ENCODE peak calls at places on chromosome 17, in ten cellular contexts. U is lung, A is IMR-90, Q is MM.1S, P is adrenal gland, X is ovary, H is psoas muscle, M is tibial artery, C is heart left ventricle, R is PC-3. O is an unnamed sample. For H3K36me3, the result is how much of the 10 kb centered on the place peaks cover.

GRCh38 chr17:64491034-64491860 is 5.6 kb downstream of the POLG2 start:
- DNase-seq in A (peak), C (no peak), U (peak), X (no peak), Q (peak), R (peak), H (no peak), P (no peak), M (no peak), O (no peak)

GRCh38 chr17:31581491-31581890 is 190.0 kb downstream of the RAB11FIP4 start:
- DNase-seq in U (peak), Q (no peak), R (no peak), X (peak), H (peak), C (peak), M (peak), P (no peak), A (peak), O (no peak)

GRCh38 chr17:77253611-77254051 is 112.9 kb downstream of the SEC14L1 start:
- DNase-seq in P (no peak), X (no peak), M (no peak), R (no peak), U (peak), Q (no peak), C (no peak), A (peak), H (no peak), O (no peak)

GRCh38 chr17:78237403-78238012 is 6.1 kb downstream of the TMEM235 start:
- DNase-seq in M (no peak), A (no peak), U (no peak), Q (no peak), P (no peak), H (no peak), C (peak), X (peak), R (no peak), O (no peak)

GRCh38 chr17:66952031-66952524 is 12.4 kb upstream of the CACNG4 start:
- DNase-seq in R (peak), H (no peak), X (no peak), A (peak), P (no peak), M (no peak), C (no peak), Q (no peak), U (peak), O (no peak)

GRCh38 chr17:63497708-63498483 is 21.0 kb downstream of the ACE start:
- DNase-seq in U (no peak), Q (peak), C (peak), H (no peak), X (no peak), M (no peak), P (no peak), R (peak), A (peak), O (no peak)

GRCh38 chr17:82302991-82303943 is 14.1 kb downstream of the CD7 start:
- DNase-seq in R (no peak), P (no peak), A (no peak), X (no peak), C (no peak), M (no peak), Q (no peak), H (no peak), U (no peak), O (peak)

GRCh38 chr17:2195729-2196128 is 107.9 kb downstream of the SMG6 start:
- DNase-seq in C (no peak), U (no peak), X (no peak), R (peak), Q (no peak), P (no peak), A (no peak), M (no peak), H (no peak), O (no peak)

GRCh38 chr17:76905836-76906235 is 37.6 kb downstream of the MGAT5B start:
- DNase-seq in Q (no peak), U (no peak), A (no peak), P (no peak), H (no peak), X (no peak), R (no peak), C (no peak), M (no peak), O (no peak)

GRCh38 chr17:6940186-6940649 is 55.6 kb upstream of the ALOX12 start:
- DNase-seq in X (peak), U (no peak), R (no peak), A (no peak), M (no peak), H (no peak), Q (peak), C (no peak), P (no peak), O (no peak)

GRCh38 chr17:27613425-27613824 is 17.6 kb upstream of the LGALS9 start:
- DNase-seq in R (no peak), C (no peak), X (no peak), M (no peak), P (no peak), U (no peak), A (no peak), H (no peak), Q (no peak), O (no peak)

GRCh38 chr17:31392856-31393748 is 1.6 kb downstream of the RAB11FIP4 start:
- DNase-seq in A (no peak), C (no peak), U (no peak), H (no peak), R (no peak), Q (no peak), P (no peak), X (no peak), M (peak), O (no peak)

GRCh38 chr17:52885882-52886281 is 727.4 kb upstream of the CA10 start:
- DNase-seq in P (no peak), H (no peak), X (no peak), C (no peak), Q (no peak), U (no peak), R (no peak), M (no peak), A (no peak), O (no peak)

GRCh38 chr17:60229189-60229802 is 79.5 kb downstream of the CA4 start:
- DNase-seq in Q (peak), A (peak), M (no peak), X (no peak), U (no peak), C (no peak), R (peak), P (no peak), H (no peak), O (no peak)

GRCh38 chr17:79801156-79802038 is 4.5 kb upstream of the CBX8 start:
- DNase-seq in R (peak), X (no peak), U (no peak), A (no peak), C (no peak), P (no peak), H (peak), M (no peak), Q (no peak), O (no peak)

GRCh38 chr17:41784207-41784744 is 2.2 kb downstream of the JUP start:
- DNase-seq in C (no peak), A (peak), X (no peak), P (no peak), Q (no peak), R (peak), M (no peak), H (no peak), U (peak), O (no peak)

GRCh38 chr17:47810200-47810821 is 11.3 kb downstream of the OSBPL7 start:
- DNase-seq in H (no peak), A (peak), U (peak), Q (no peak), P (no peak), R (peak), X (no peak), M (peak), C (no peak), O (no peak)

GRCh38 chr17:45722161-45722560 is 62.0 kb upstream of the CRHR1 start:
- DNase-seq in H (no peak), R (peak), A (peak), C (no peak), X (no peak), Q (no peak), M (peak), P (no peak), U (no peak), O (no peak)

GRCh38 chr17:71941920-71942319 is 178.9 kb upstream of the SOX9 start:
- DNase-seq in Q (no peak), M (no peak), H (no peak), C (no peak), P (no peak), R (no peak), X (no peak), A (no peak), U (no peak), O (no peak)

GRCh38 chr17:8696951-8697745 is 47.5 kb downstream of the CCDC42 start:
- DNase-seq in U (no peak), H (no peak), R (no peak), P (no peak), X (peak), M (peak), C (no peak), A (peak), Q (no peak), O (no peak)

GRCh38 chr17:54277868-54278267 is 455.1 kb downstream of the KIF2B start:
- DNase-seq in A (no peak), Q (no peak), H (no peak), X (no peak), U (no peak), R (no peak), P (no peak), M (no peak), C (no peak), O (no peak)

GRCh38 chr17:21161498-21162393 is 35.0 kb downstream of the DHRS7B start:
- DNase-seq in P (no peak), A (peak), U (no peak), C (no peak), H (no peak), Q (no peak), M (no peak), R (no peak), X (no peak), O (no peak)

GRCh38 chr17:4980644-4981216 is 6.7 kb downstream of the CAMTA2 start:
- DNase-seq in H (no peak), A (peak), X (no peak), U (no peak), P (no peak), Q (peak), R (peak), C (no peak), M (no peak), O (no peak)
- H3K36me3 ChIP-seq in H (under half), A (under half), X (under half), U (under half), P (half or more), Q (under half), R (under half), C (half or more), M (half or more), O (under half)

GRCh38 chr17:17809527-17810373 is 27.0 kb downstream of the SREBF1 start:
- DNase-seq in Q (no peak), R (no peak), M (peak), A (no peak), U (no peak), P (peak), H (peak), C (peak), X (peak), O (no peak)

GRCh38 chr17:17812211-17813054 is 24.4 kb downstream of the SREBF1 start:
- DNase-seq in Q (peak), P (peak), M (peak), U (peak), A (peak), X (peak), C (peak), H (peak), R (peak), O (peak)

GRCh38 chr17:17808706-17809432 is 27.9 kb downstream of the SREBF1 start:
- DNase-seq in A (peak), U (no peak), H (no peak), R (no peak), X (no peak), M (no peak), C (no peak), Q (peak), P (peak), O (peak)

GRCh38 chr17:17811381-17812210 is 25.2 kb downstream of the SREBF1 start:
- DNase-seq in U (no peak), P (peak), Q (no peak), R (peak), A (no peak), X (peak), C (no peak), H (no peak), M (no peak), O (no peak)

DNA sequence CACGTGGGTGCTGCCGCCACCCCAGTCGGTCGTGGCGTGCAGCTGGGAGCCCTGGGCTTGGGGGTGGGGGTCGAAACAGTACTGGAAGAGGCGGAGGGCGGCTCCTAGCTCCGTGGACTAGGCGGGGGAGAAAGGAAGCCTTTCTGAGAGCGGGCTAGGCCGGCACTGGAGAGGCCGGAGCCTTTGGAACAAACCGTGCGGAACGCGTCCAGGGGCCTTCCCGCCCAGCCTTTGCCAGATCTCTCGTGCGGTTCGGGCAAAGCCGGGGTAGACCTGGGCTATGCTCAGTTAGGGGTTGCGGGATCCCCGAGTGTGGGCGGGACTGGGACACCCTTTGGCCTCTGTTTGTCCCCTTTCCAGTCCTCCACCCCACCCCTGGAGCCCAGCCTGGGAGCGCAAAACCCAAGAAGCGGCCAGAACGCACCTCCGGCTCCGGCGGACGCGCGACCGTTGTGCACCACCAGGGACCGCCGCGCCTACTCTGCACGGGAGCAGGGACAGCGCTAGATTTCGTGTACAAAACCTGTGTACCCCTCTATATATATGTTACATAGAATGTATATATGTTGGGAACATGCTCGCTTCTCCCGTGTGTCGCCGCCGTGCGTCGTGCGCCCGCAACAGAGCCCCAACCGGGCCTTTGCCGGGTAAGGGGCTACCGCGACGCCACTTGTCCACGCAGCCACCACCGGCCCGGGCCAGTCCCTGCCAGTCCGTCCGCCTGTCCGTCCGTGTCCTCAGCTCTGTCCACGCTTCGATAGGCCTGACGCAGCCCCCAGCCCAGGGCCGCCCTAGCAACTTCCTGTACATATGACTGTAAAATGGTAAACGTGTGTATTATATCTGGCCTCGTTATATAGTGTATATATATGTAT is 26.2 kb downstream of the SREBF1 start:
- DNase-seq in C (no peak), P (peak), U (no peak), A (no peak), Q (no peak), X (peak), M (no peak), R (no peak), H (no peak), O (no peak)
- H3K4me3 ChIP-seq in C (peak), P (no peak), U (no peak), A (no peak), Q (no peak), X (peak), M (peak), R (no peak), H (no peak), O (no peak)

DNA sequence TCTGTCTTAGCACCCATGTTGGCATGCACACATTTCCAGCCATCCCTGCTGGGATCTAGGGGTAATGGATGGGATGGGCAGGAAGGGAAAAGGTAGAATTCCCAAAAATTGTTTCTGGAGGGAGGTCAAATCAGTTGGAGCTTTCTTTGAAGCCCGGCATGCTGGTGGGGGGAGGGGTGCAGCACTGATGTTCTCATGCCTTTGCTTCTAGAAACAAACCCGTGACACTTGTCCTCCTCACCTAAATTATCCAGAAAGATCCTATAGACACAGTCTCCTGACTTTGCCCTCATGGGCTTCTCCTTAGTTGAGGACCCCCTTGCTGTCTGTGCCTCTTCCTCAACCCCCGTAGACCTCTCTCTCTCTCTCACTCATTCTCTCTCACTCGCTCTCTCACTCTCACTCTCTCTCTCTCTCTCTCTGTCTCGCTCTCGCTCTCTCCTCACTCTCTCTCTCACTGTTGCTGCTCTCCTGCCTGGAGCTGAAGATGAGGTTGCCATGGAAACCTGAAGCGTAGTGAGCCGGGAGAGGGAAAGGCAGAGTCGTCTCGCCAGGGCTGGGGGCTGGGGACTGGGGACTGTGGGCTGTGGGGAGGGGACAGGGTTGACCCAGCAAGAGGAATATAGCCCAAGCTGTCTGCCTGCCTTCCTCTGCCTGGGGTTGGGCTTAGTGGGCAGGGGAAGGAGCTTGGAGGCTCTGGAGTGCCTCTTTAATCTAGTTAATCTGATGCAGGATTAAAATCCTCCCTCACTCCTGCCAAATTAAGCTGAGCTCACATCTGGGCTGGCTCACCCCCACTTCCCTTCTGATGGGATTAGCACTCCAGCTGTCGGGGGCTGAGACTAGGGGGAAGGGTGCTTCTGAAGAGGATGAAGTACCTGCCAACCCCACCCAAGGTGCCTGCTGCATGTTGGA is 16.1 kb downstream of the LASP1 start:
- DNase-seq in A (peak), P (no peak), H (no peak), U (no peak), C (no peak), X (no peak), M (no peak), Q (no peak), R (no peak), O (no peak)
- H3K36me3 ChIP-seq in A (half or more), P (under half), H (under half), U (under half), C (under half), X (under half), M (under half), Q (under half), R (under half), O (under half)

DNA sequence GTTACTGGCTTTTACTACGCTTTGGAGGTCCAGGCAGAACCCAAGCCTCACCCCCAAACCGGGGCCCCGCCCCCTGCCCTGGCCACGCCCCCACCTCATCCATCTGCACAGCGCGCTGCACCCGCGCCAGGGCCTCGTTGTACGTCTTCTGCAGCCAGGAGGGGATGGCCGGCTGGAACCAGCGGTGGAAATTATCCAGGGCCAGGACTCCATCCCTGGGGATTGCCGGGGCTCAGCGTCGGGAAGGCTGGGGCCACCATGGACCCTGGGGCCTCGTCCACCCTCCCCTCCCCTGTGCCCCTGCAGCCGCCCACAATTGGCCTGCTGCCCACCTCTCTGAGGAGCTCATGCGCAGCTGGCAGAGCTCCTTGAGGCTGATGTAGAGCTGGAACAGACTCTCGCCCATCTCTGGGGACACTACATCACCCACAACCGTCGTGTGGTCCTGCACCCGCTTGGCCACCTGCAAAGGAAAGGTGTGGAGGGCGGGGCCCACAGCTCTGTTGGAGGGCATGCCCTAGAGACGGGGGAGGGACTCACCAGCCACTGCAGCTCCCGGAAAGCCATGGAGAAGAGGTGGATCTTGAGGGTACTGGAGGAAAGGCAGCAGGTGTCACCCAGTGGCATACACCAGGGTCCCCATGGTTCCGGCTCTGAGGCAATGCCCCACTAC is 8.8 kb downstream of the UNC13D start:
- DNase-seq in P (no peak), M (no peak), C (no peak), H (no peak), R (no peak), X (no peak), U (no peak), A (no peak), Q (no peak), O (no peak)
- H3K4me3 ChIP-seq in P (no peak), M (no peak), C (no peak), H (no peak), R (no peak), X (no peak), U (no peak), A (no peak), Q (no peak), O (no peak)

DNA sequence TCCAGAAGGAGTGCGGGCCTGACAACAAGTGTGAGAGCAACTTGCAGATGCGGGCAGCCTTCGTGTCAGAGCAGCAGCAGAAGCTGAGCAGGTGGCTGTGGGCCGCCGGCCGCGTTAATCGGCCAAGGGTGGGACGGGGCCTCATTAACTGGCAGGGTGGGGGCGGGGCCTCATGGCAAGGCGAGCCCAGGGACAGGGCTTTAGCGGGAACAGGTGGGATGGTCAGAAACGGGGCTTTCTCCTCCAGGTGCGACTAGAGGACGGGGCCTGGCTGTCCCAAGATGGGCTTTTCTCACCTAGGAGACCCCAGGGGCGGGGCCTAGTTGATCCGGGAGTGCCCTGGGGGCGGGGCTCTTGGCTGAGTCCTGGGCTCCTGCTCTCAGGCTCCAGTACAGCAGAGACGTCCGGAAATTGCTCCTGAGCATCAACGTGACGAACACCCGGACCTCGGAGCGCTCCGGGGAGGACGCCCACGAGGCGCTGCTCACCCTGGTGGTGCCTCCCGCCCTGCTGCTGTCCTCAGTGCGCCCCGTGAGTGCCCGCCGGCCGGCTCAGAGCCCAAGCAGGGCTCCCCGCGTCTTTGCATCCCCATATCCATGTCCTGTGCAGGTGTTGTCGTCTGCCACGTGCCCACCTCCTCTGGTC is 18.4 kb upstream of the PDK2 start:
- DNase-seq in H (no peak), P (no peak), C (peak), U (no peak), A (no peak), X (no peak), R (no peak), M (no peak), Q (no peak), O (no peak)
- H3K36me3 ChIP-seq in H (under half), P (half or more), C (half or more), U (under half), A (half or more), X (under half), R (half or more), M (half or more), Q (under half), O (under half)

O was measured in GM06990.